ENCODE peak calls at places on chromosomes 12 and 14, in six cellular contexts. Y is left colon, Q is KBM-7, A is NCI-H2227 treated with DMSO at 0.1 percent for 48 hours, D is HTR-8/SVneo, N is HFF-Myc. P is an unnamed sample.

GRCh38 chr12:123151679-123152454 is 977 bp upstream of the PITPNM2 start:
- DNase-seq in Y (no peak), D (no peak), Q (peak), A (no peak), N (no peak), P (no peak)

GRCh38 chr12:116687888-116688287 is 50.0 kb downstream of the SPRING1 start:
- DNase-seq in Q (peak), N (no peak), A (no peak), Y (peak), D (peak), P (no peak)

GRCh38 chr14:64218344-64219240 is 75.6 kb downstream of the ESR2 start:
- DNase-seq in Y (no peak), A (no peak), N (no peak), D (no peak), Q (no peak), P (no peak)

GRCh38 chr12:77070382-77071294 is 5.3 kb upstream of the E2F7 start:
- DNase-seq in Y (no peak), N (no peak), Q (no peak), D (no peak), A (no peak), P (no peak)

GRCh38 chr14:95011449-95012020 is 145.8 kb downstream of the DICER1 start:
- DNase-seq in A (peak), Y (no peak), Q (no peak), N (no peak), D (no peak), P (no peak)

GRCh38 chr12:62631531-62632520 is 165.2 kb downstream of the MON2 start:
- DNase-seq in Q (no peak), A (peak), N (peak), D (peak), Y (peak), P (peak)

GRCh38 chr12:121154793-121155375 is 22.2 kb downstream of the P2RX7 start:
- DNase-seq in Y (no peak), D (no peak), Q (no peak), A (no peak), N (no peak), P (no peak)

GRCh38 chr14:61502459-61503093 is 181.2 kb downstream of the PRKCH start:
- DNase-seq in N (no peak), Q (no peak), A (no peak), Y (no peak), D (no peak), P (no peak)

GRCh38 chr14:55578511-55578910 is 1.5 kb upstream of the KTN1 start:
- DNase-seq in N (no peak), A (peak), D (no peak), Q (peak), Y (no peak), P (no peak)

GRCh38 chr12:26699237-26699636 is 133.8 kb downstream of the ITPR2 start:
- DNase-seq in A (no peak), Q (no peak), D (no peak), N (no peak), Y (no peak), P (no peak)

GRCh38 chr12:27014085-27014858 is at the start of gene TM7SF3:
- DNase-seq in Q (peak), A (peak), N (peak), D (peak), Y (peak), P (peak)

GRCh38 chr14:55581011-55581806 is 1.2 kb downstream of the KTN1 start:
- DNase-seq in A (no peak), D (peak), Q (peak), Y (peak), N (no peak), P (no peak)

GRCh38 chr12:50613463-50613862 is 108.7 kb downstream of the DIP2B start:
- DNase-seq in A (no peak), Y (no peak), D (no peak), N (no peak), Q (no peak), P (no peak)

GRCh38 chr14:102097441-102098135 is 10.7 kb upstream of the HSP90AA1 start:
- DNase-seq in Q (no peak), N (no peak), A (no peak), D (no peak), Y (peak), P (no peak)

GRCh38 chr14:68787235-68787727 is 5.6 kb downstream of the ZFP36L1 start:
- DNase-seq in D (no peak), Y (peak), Q (no peak), A (no peak), N (no peak), P (no peak)

GRCh38 chr12:103482365-103482764 is 13.4 kb downstream of the C12orf42 start:
- DNase-seq in N (no peak), Q (no peak), Y (no peak), D (no peak), A (no peak), P (no peak)

GRCh38 chr12:130858084-130858483 is 13.8 kb upstream of the RAN start:
- DNase-seq in Q (no peak), N (no peak), A (no peak), Y (no peak), D (no peak), P (no peak)

GRCh38 chr14:61218765-61219164 is 62.4 kb downstream of the TMEM30B start:
- DNase-seq in Q (no peak), D (no peak), N (peak), A (no peak), Y (no peak), P (no peak)

GRCh38 chr14:51117579-51117978 is 22.7 kb upstream of the TRIM9 start:
- DNase-seq in N (no peak), A (no peak), Q (no peak), D (no peak), Y (no peak), P (no peak)

GRCh38 chr12:64669270-64669842 is 59.1 kb downstream of the RASSF3 start:
- DNase-seq in A (no peak), Q (peak), Y (peak), N (no peak), D (no peak), P (no peak)

GRCh38 chr14:59103396-59103795 is 85.1 kb upstream of the DAAM1 start:
- DNase-seq in D (no peak), N (no peak), Q (no peak), Y (no peak), A (no peak), P (no peak)

GRCh38 chr14:78885884-78886283 is 715.7 kb downstream of the NRXN3 start:
- DNase-seq in A (no peak), D (no peak), Y (no peak), Q (no peak), N (no peak), P (no peak)

GRCh38 chr14:45135181-45135580 is 549 bp upstream of the FANCM start:
- DNase-seq in N (no peak), A (no peak), Q (no peak), D (no peak), Y (no peak), P (peak)

GRCh38 chr14:54355698-54356097 is 41.1 kb upstream of the CDKN3 start:
- DNase-seq in D (no peak), Q (no peak), N (no peak), Y (no peak), A (no peak), P (no peak)

GRCh38 chr12:109458086-109458485 is 19.0 kb downstream of the KCTD10 start:
- DNase-seq in D (no peak), A (no peak), Y (no peak), Q (no peak), N (no peak), P (no peak)

GRCh38 chr12:21129906-21130305 is 1.1 kb upstream of the SLCO1B1 start:
- DNase-seq in Y (no peak), D (no peak), Q (no peak), A (no peak), N (no peak), P (no peak)

GRCh38 chr12:24360907-24361306 is 411.4 kb upstream of the SOX5 start:
- DNase-seq in D (no peak), A (no peak), Q (no peak), Y (no peak), N (no peak), P (no peak)

GRCh38 chr12:46461459-46461858 is 88.9 kb upstream of the SLC38A2 start:
- DNase-seq in Q (no peak), N (no peak), D (no peak), Y (no peak), A (no peak), P (no peak)

GRCh38 chr12:106645465-106646330 is 62.9 kb downstream of the RFX4 start:
- DNase-seq in D (no peak), A (no peak), Q (no peak), N (no peak), Y (no peak), P (no peak)

GRCh38 chr14:103618999-103619398 is 10.0 kb upstream of the KLC1 start:
- DNase-seq in A (no peak), Y (no peak), N (no peak), Q (no peak), D (no peak), P (no peak)

GRCh38 chr12:632102-632696 is 31.0 kb downstream of the NINJ2 start:
- DNase-seq in D (peak), Q (no peak), Y (no peak), N (peak), A (no peak), P (peak)

GRCh38 chr14:95318870-95319311 is 817 bp downstream of the CLMN start:
- DNase-seq in D (no peak), N (no peak), Q (no peak), Y (no peak), A (no peak), P (no peak)

GRCh38 chr12:64177001-64177400 is 45.1 kb downstream of the KICS2 start:
- DNase-seq in N (no peak), A (no peak), D (no peak), Q (no peak), Y (no peak), P (no peak)

P was measured in HS-27A.